ENCODE peak calls at places on chromosomes 12 and 14, in ten cellular contexts. One of them, this sample, is unnamed.

GRCh38 chr12:21305666-21306065 is 29.1 kb downstream of the SLCO1A2 start:
- DNase-seq in Calu3: no peak
- DNase-seq in RWPE2: no peak
- DNase-seq in C1 segment of cervical spinal cord: no peak
- DNase-seq in adrenal gland: no peak
- DNase-seq in PC-3: no peak
- DNase-seq in NCI-H1930: no peak
- DNase-seq in glomerular endothelial cell: no peak
- DNase-seq in NCI-H69: no peak
- DNase-seq in HT-29: no peak
- DNase-seq in this sample: no peak

GRCh38 chr14:62308316-62308715 is 546.1 kb downstream of the SNAPC1 start:
- DNase-seq in adrenal gland: no peak
- DNase-seq in glomerular endothelial cell: no peak
- DNase-seq in NCI-H69: peak
- DNase-seq in PC-3: no peak
- DNase-seq in HT-29: no peak
- DNase-seq in Calu3: no peak
- DNase-seq in NCI-H1930: no peak
- DNase-seq in C1 segment of cervical spinal cord: no peak
- DNase-seq in RWPE2: no peak
- DNase-seq in this sample: no peak

GRCh38 chr12:45668641-45669040 is 60.9 kb upstream of the ARID2 start:
- DNase-seq in RWPE2: no peak
- DNase-seq in PC-3: no peak
- DNase-seq in NCI-H1930: no peak
- DNase-seq in HT-29: no peak
- DNase-seq in NCI-H69: no peak
- DNase-seq in adrenal gland: no peak
- DNase-seq in Calu3: no peak
- DNase-seq in C1 segment of cervical spinal cord: no peak
- DNase-seq in glomerular endothelial cell: no peak
- DNase-seq in this sample: no peak

GRCh38 chr14:39956372-39956771 is 524.1 kb upstream of the FBXO33 start:
- DNase-seq in adrenal gland: no peak
- DNase-seq in HT-29: no peak
- DNase-seq in PC-3: peak
- DNase-seq in Calu3: no peak
- DNase-seq in NCI-H69: peak
- DNase-seq in NCI-H1930: no peak
- DNase-seq in RWPE2: no peak
- DNase-seq in C1 segment of cervical spinal cord: no peak
- DNase-seq in glomerular endothelial cell: no peak
- DNase-seq in this sample: peak

GRCh38 chr14:61315288-61315687 is 6.1 kb upstream of the PRKCH start:
- DNase-seq in NCI-H1930: no peak
- DNase-seq in RWPE2: no peak
- DNase-seq in glomerular endothelial cell: no peak
- DNase-seq in Calu3: no peak
- DNase-seq in HT-29: no peak
- DNase-seq in C1 segment of cervical spinal cord: no peak
- DNase-seq in adrenal gland: no peak
- DNase-seq in NCI-H69: peak
- DNase-seq in PC-3: no peak
- DNase-seq in this sample: no peak

GRCh38 chr12:123916729-123917128 is 55.9 kb downstream of the CCDC92 start:
- DNase-seq in NCI-H69: peak
- DNase-seq in Calu3: no peak
- DNase-seq in glomerular endothelial cell: no peak
- DNase-seq in PC-3: no peak
- DNase-seq in adrenal gland: no peak
- DNase-seq in NCI-H1930: no peak
- DNase-seq in C1 segment of cervical spinal cord: no peak
- DNase-seq in HT-29: no peak
- DNase-seq in RWPE2: no peak
- DNase-seq in this sample: no peak

GRCh38 chr14:58765843-58766242 is 128.1 kb downstream of the DACT1 start:
- DNase-seq in NCI-H1930: no peak
- DNase-seq in NCI-H69: no peak
- DNase-seq in PC-3: no peak
- DNase-seq in glomerular endothelial cell: no peak
- DNase-seq in C1 segment of cervical spinal cord: no peak
- DNase-seq in HT-29: no peak
- DNase-seq in adrenal gland: no peak
- DNase-seq in Calu3: no peak
- DNase-seq in RWPE2: no peak
- DNase-seq in this sample: no peak

GRCh38 chr12:17017402-17017801 is 411.4 kb upstream of the LMO3 start:
- DNase-seq in RWPE2: no peak
- DNase-seq in NCI-H1930: no peak
- DNase-seq in NCI-H69: no peak
- DNase-seq in PC-3: peak
- DNase-seq in glomerular endothelial cell: no peak
- DNase-seq in C1 segment of cervical spinal cord: no peak
- DNase-seq in adrenal gland: no peak
- DNase-seq in Calu3: no peak
- DNase-seq in HT-29: no peak
- DNase-seq in this sample: no peak

GRCh38 chr14:65169351-65169750 is 67.0 kb upstream of the MAX start:
- DNase-seq in HT-29: no peak
- DNase-seq in NCI-H1930: no peak
- DNase-seq in C1 segment of cervical spinal cord: peak
- DNase-seq in adrenal gland: no peak
- DNase-seq in Calu3: no peak
- DNase-seq in glomerular endothelial cell: no peak
- DNase-seq in NCI-H69: no peak
- DNase-seq in PC-3: no peak
- DNase-seq in RWPE2: no peak
- DNase-seq in this sample: no peak

GRCh38 chr14:51020024-51020710 is 74.7 kb downstream of the TRIM9 start:
- DNase-seq in adrenal gland: no peak
- DNase-seq in C1 segment of cervical spinal cord: peak
- DNase-seq in NCI-H1930: no peak
- DNase-seq in HT-29: no peak
- DNase-seq in PC-3: no peak
- DNase-seq in RWPE2: no peak
- DNase-seq in glomerular endothelial cell: no peak
- DNase-seq in NCI-H69: no peak
- DNase-seq in Calu3: no peak
- DNase-seq in this sample: peak

GRCh38 chr12:104750061-104750460 is 208.0 kb downstream of the SLC41A2 start:
- DNase-seq in PC-3: no peak
- DNase-seq in Calu3: peak
- DNase-seq in RWPE2: no peak
- DNase-seq in HT-29: peak
- DNase-seq in NCI-H69: no peak
- DNase-seq in adrenal gland: no peak
- DNase-seq in glomerular endothelial cell: no peak
- DNase-seq in C1 segment of cervical spinal cord: no peak
- DNase-seq in NCI-H1930: no peak
- DNase-seq in this sample: no peak

GRCh38 chr12:52190860-52191729 is 719 bp downstream of the KRT80 start:
- DNase-seq in NCI-H69: no peak
- DNase-seq in NCI-H1930: no peak
- DNase-seq in RWPE2: no peak
- DNase-seq in glomerular endothelial cell: no peak
- DNase-seq in C1 segment of cervical spinal cord: no peak
- DNase-seq in adrenal gland: no peak
- DNase-seq in Calu3: peak
- DNase-seq in HT-29: peak
- DNase-seq in PC-3: peak
- DNase-seq in this sample: peak

GRCh38 chr14:56754966-56755365 is 55.3 kb downstream of the OTX2 start:
- DNase-seq in NCI-H1930: peak
- DNase-seq in HT-29: no peak
- DNase-seq in glomerular endothelial cell: no peak
- DNase-seq in NCI-H69: peak
- DNase-seq in C1 segment of cervical spinal cord: no peak
- DNase-seq in adrenal gland: no peak
- DNase-seq in Calu3: no peak
- DNase-seq in RWPE2: no peak
- DNase-seq in PC-3: no peak
- DNase-seq in this sample: no peak

GRCh38 chr14:32028599-32028998 is 48.5 kb upstream of the ARHGAP5 start:
- DNase-seq in RWPE2: no peak
- DNase-seq in adrenal gland: no peak
- DNase-seq in PC-3: peak
- DNase-seq in C1 segment of cervical spinal cord: no peak
- DNase-seq in HT-29: no peak
- DNase-seq in NCI-H1930: no peak
- DNase-seq in glomerular endothelial cell: no peak
- DNase-seq in Calu3: peak
- DNase-seq in NCI-H69: no peak
- DNase-seq in this sample: no peak

GRCh38 chr12:52691076-52691764 is 11.0 kb upstream of the KRT1 start:
- DNase-seq in NCI-H69: peak
- DNase-seq in C1 segment of cervical spinal cord: no peak
- DNase-seq in PC-3: no peak
- DNase-seq in NCI-H1930: no peak
- DNase-seq in glomerular endothelial cell: no peak
- DNase-seq in adrenal gland: no peak
- DNase-seq in HT-29: no peak
- DNase-seq in RWPE2: no peak
- DNase-seq in Calu3: peak
- DNase-seq in this sample: no peak

GRCh38 chr14:37596790-37597189 is 1.4 kb downstream of the TTC6 start:
- DNase-seq in NCI-H1930: no peak
- DNase-seq in C1 segment of cervical spinal cord: no peak
- DNase-seq in Calu3: no peak
- DNase-seq in PC-3: peak
- DNase-seq in adrenal gland: no peak
- DNase-seq in NCI-H69: peak
- DNase-seq in RWPE2: no peak
- DNase-seq in glomerular endothelial cell: no peak
- DNase-seq in HT-29: peak
- DNase-seq in this sample: no peak

GRCh38 chr12:89349814-89350213 is 2.5 kb downstream of the DUSP6 start:
- DNase-seq in NCI-H1930: no peak
- DNase-seq in PC-3: peak
- DNase-seq in NCI-H69: peak
- DNase-seq in glomerular endothelial cell: no peak
- DNase-seq in RWPE2: no peak
- DNase-seq in HT-29: no peak
- DNase-seq in C1 segment of cervical spinal cord: peak
- DNase-seq in adrenal gland: peak
- DNase-seq in Calu3: peak
- DNase-seq in this sample: peak

GRCh38 chr12:2959194-2959507 is at the start of gene TEAD4:
- DNase-seq in adrenal gland: peak
- DNase-seq in NCI-H1930: peak
- DNase-seq in HT-29: peak
- DNase-seq in RWPE2: peak
- DNase-seq in C1 segment of cervical spinal cord: no peak
- DNase-seq in NCI-H69: peak
- DNase-seq in PC-3: peak
- DNase-seq in glomerular endothelial cell: no peak
- DNase-seq in Calu3: peak
- DNase-seq in this sample: peak

GRCh38 chr14:96583605-96584041 is 81.4 kb downstream of the PAPOLA start:
- DNase-seq in RWPE2: peak
- DNase-seq in adrenal gland: no peak
- DNase-seq in PC-3: no peak
- DNase-seq in NCI-H69: no peak
- DNase-seq in C1 segment of cervical spinal cord: no peak
- DNase-seq in Calu3: no peak
- DNase-seq in HT-29: no peak
- DNase-seq in glomerular endothelial cell: no peak
- DNase-seq in NCI-H1930: no peak
- DNase-seq in this sample: no peak

GRCh38 chr12:40253936-40254335 is 29.1 kb downstream of the LRRK2 start:
- DNase-seq in RWPE2: no peak
- DNase-seq in NCI-H1930: no peak
- DNase-seq in HT-29: no peak
- DNase-seq in glomerular endothelial cell: no peak
- DNase-seq in NCI-H69: no peak
- DNase-seq in PC-3: no peak
- DNase-seq in C1 segment of cervical spinal cord: no peak
- DNase-seq in Calu3: no peak
- DNase-seq in adrenal gland: no peak
- DNase-seq in this sample: no peak

GRCh38 chr14:33788116-33788515 is 162.8 kb downstream of the EGLN3 start:
- DNase-seq in glomerular endothelial cell: no peak
- DNase-seq in PC-3: no peak
- DNase-seq in HT-29: no peak
- DNase-seq in RWPE2: no peak
- DNase-seq in Calu3: no peak
- DNase-seq in adrenal gland: no peak
- DNase-seq in C1 segment of cervical spinal cord: no peak
- DNase-seq in NCI-H69: peak
- DNase-seq in NCI-H1930: peak
- DNase-seq in this sample: no peak

GRCh38 chr12:21614510-21614909 is 9.9 kb upstream of the GYS2 start:
- DNase-seq in NCI-H69: no peak
- DNase-seq in RWPE2: no peak
- DNase-seq in PC-3: no peak
- DNase-seq in HT-29: no peak
- DNase-seq in glomerular endothelial cell: no peak
- DNase-seq in C1 segment of cervical spinal cord: no peak
- DNase-seq in adrenal gland: no peak
- DNase-seq in NCI-H1930: no peak
- DNase-seq in Calu3: no peak
- DNase-seq in this sample: no peak

GRCh38 chr12:109606261-109607028 is 32.9 kb downstream of the MVK start:
- DNase-seq in NCI-H69: peak
- DNase-seq in glomerular endothelial cell: no peak
- DNase-seq in RWPE2: no peak
- DNase-seq in Calu3: no peak
- DNase-seq in NCI-H1930: no peak
- DNase-seq in C1 segment of cervical spinal cord: peak
- DNase-seq in adrenal gland: no peak
- DNase-seq in HT-29: no peak
- DNase-seq in PC-3: no peak
- DNase-seq in this sample: peak

GRCh38 chr12:51948066-51948465 is 3.4 kb upstream of the ACVR1B start:
- DNase-seq in PC-3: no peak
- DNase-seq in RWPE2: no peak
- DNase-seq in HT-29: no peak
- DNase-seq in C1 segment of cervical spinal cord: no peak
- DNase-seq in Calu3: no peak
- DNase-seq in glomerular endothelial cell: no peak
- DNase-seq in NCI-H1930: no peak
- DNase-seq in adrenal gland: no peak
- DNase-seq in NCI-H69: no peak
- DNase-seq in this sample: no peak

GRCh38 chr14:103629503-103630121 is 601 bp downstream of the KLC1 start:
- DNase-seq in Calu3: peak
- DNase-seq in PC-3: peak
- DNase-seq in HT-29: no peak
- DNase-seq in glomerular endothelial cell: no peak
- DNase-seq in NCI-H69: peak
- DNase-seq in RWPE2: no peak
- DNase-seq in NCI-H1930: no peak
- DNase-seq in adrenal gland: peak
- DNase-seq in C1 segment of cervical spinal cord: peak
- DNase-seq in this sample: peak

GRCh38 chr12:53044896-53045571 is 4.8 kb upstream of the TNS2 start:
- DNase-seq in NCI-H69: no peak
- DNase-seq in RWPE2: no peak
- DNase-seq in NCI-H1930: no peak
- DNase-seq in C1 segment of cervical spinal cord: no peak
- DNase-seq in HT-29: no peak
- DNase-seq in PC-3: no peak
- DNase-seq in adrenal gland: no peak
- DNase-seq in Calu3: no peak
- DNase-seq in glomerular endothelial cell: no peak
- DNase-seq in this sample: no peak

GRCh38 chr14:51368721-51369163 is 128.7 kb downstream of the TMX1 start:
- DNase-seq in glomerular endothelial cell: no peak
- DNase-seq in NCI-H1930: no peak
- DNase-seq in HT-29: no peak
- DNase-seq in Calu3: no peak
- DNase-seq in PC-3: no peak
- DNase-seq in RWPE2: no peak
- DNase-seq in adrenal gland: no peak
- DNase-seq in C1 segment of cervical spinal cord: no peak
- DNase-seq in NCI-H69: no peak
- DNase-seq in this sample: peak

GRCh38 chr12:10641735-10642500 is 28.5 kb upstream of the MAGOHB start:
- DNase-seq in HT-29: peak
- DNase-seq in PC-3: peak
- DNase-seq in glomerular endothelial cell: peak
- DNase-seq in RWPE2: no peak
- DNase-seq in NCI-H1930: no peak
- DNase-seq in adrenal gland: no peak
- DNase-seq in NCI-H69: no peak
- DNase-seq in Calu3: no peak
- DNase-seq in C1 segment of cervical spinal cord: no peak
- DNase-seq in this sample: no peak

This sample was measured in SJCRH30.